ENCODE peak calls at places on chromosomes 16 and 17, in eight cellular contexts. J, X, D, A, H, R, Y and E are unnamed samples.

GRCh38 chr16:84841787-84842300 is 22.1 kb downstream of the CRISPLD2 start:
- DNase-seq in X (no peak), J (no peak), A (no peak), H (no peak), D (no peak), Y (no peak), R (no peak), E (peak; percentile 72)

GRCh38 chr17:10993126-10993525 is 155.2 kb upstream of the PIRT start:
- DNase-seq in H (no peak), R (peak; percentile 34), Y (no peak), X (no peak), J (no peak), A (no peak), D (no peak), E (no peak)

GRCh38 chr17:71995570-71995969 is 125.2 kb upstream of the SOX9 start:
- DNase-seq in J (no peak), D (no peak), X (no peak), Y (no peak), A (no peak), H (no peak), R (no peak), E (no peak)

GRCh38 chr16:11225677-11226549 is 30.1 kb downstream of the SOCS1 start:
- DNase-seq in A (no peak), X (no peak), D (no peak), R (no peak), J (no peak), H (no peak), Y (no peak), E (no peak)

GRCh38 chr16:31502981-31503380 is 5.2 kb downstream of the RUSF1 start:
- DNase-seq in D (no peak), X (no peak), J (no peak), H (no peak), Y (no peak), R (no peak), A (no peak), E (no peak)

GRCh38 chr17:73255671-73256181 is 6.0 kb downstream of the CPSF4L start:
- DNase-seq in X (peak; percentile 27), D (no peak), R (peak; percentile 55), H (peak; percentile 68), A (peak; percentile 66), Y (peak; percentile 30), J (peak; percentile 25), E (peak; percentile 93)

GRCh38 chr16:69039333-69039941 is 66.0 kb upstream of the HAS3 start:
- DNase-seq in R (no peak), H (no peak), Y (no peak), X (no peak), J (no peak), D (no peak), A (no peak), E (no peak)

GRCh38 chr17:5220074-5220473 is 14.6 kb downstream of the SCIMP start:
- DNase-seq in D (no peak), J (no peak), Y (no peak), R (no peak), X (no peak), H (no peak), A (no peak), E (no peak)

GRCh38 chr16:65816556-65816955 is 549.9 kb upstream of the CDH5 start:
- DNase-seq in J (no peak), H (no peak), D (no peak), X (no peak), R (no peak), A (no peak), Y (no peak), E (no peak)

GRCh38 chr16:2175454-2175853 is 19.9 kb downstream of the TRAF7 start:
- DNase-seq in J (no peak), A (no peak), D (no peak), Y (no peak), R (no peak), X (no peak), H (no peak), E (no peak)

GRCh38 chr16:57070986-57071540 is 21.3 kb upstream of the CPNE2 start:
- DNase-seq in R (no peak), X (no peak), D (no peak), J (no peak), H (no peak), Y (no peak), A (no peak), E (no peak)

GRCh38 chr16:53502331-53503269 is at the start of gene AKTIP:
- DNase-seq in A (peak; percentile 40), Y (peak; percentile 82), J (no peak), H (peak; percentile 55), X (peak; percentile 57), D (no peak), R (no peak), E (no peak)

GRCh38 chr17:71970312-71970711 is 150.5 kb upstream of the SOX9 start:
- DNase-seq in Y (no peak), X (no peak), D (peak; percentile 25), R (no peak), H (no peak), A (no peak), J (no peak), E (no peak)

GRCh38 chr16:78060787-78061186 is 38.4 kb downstream of the CLEC3A start:
- DNase-seq in H (no peak), J (no peak), A (no peak), R (no peak), Y (no peak), X (no peak), D (no peak), E (no peak)

GRCh38 chr17:83065660-83066542 is 13.5 kb upstream of the METRNL start:
- DNase-seq in H (peak; percentile 20), R (no peak), D (no peak), J (no peak), A (no peak), X (no peak), Y (no peak), E (peak; percentile 28)